ENCODE peak calls at places on chromosomes 11 and 22, in six cellular contexts. H, T, J, F, V and U are unnamed samples.

GRCh38 chr22:28856095-28856455 is 27.3 kb upstream of the ZNRF3 start:
- DNase-seq in J (no peak), T (no peak), V (no peak), H (no peak), F (no peak), U (no peak)

GRCh38 chr11:134482865-134483264 is 70.8 kb upstream of the B3GAT1 start:
- DNase-seq in V (no peak), J (no peak), F (no peak), H (no peak), T (no peak), U (no peak)

GRCh38 chr11:101453682-101454081 is 130.1 kb downstream of the TRPC6 start:
- DNase-seq in V (no peak), J (no peak), T (no peak), F (no peak), H (no peak), U (no peak)

GRCh38 chr11:12449961-12450715 is 72.8 kb downstream of the PARVA start:
- DNase-seq in J (no peak), H (no peak), F (no peak), V (no peak), T (no peak), U (no peak)

GRCh38 chr11:128207861-128208321 is 379.5 kb downstream of the ETS1 start:
- DNase-seq in J (no peak), F (no peak), H (no peak), T (no peak), V (no peak), U (no peak)

GRCh38 chr11:28169816-28170215 is 61.6 kb downstream of the METTL15 start:
- DNase-seq in F (no peak), T (no peak), J (no peak), V (no peak), H (no peak), U (no peak)

GRCh38 chr11:72700026-72700610 is 25.9 kb upstream of the PDE2A start:
- DNase-seq in F (no peak), H (no peak), T (no peak), J (no peak), V (no peak), U (no peak)

GRCh38 chr22:36027579-36027959 is 1.1 kb downstream of the RBFOX2 start:
- DNase-seq in F (no peak), H (no peak), J (no peak), T (no peak), V (no peak), U (no peak)

GRCh38 chr11:368414-369335 is 624 bp upstream of the B4GALNT4 start:
- DNase-seq in J (peak), T (peak), H (peak), F (no peak), V (no peak), U (no peak)

GRCh38 chr11:102527701-102528100 is 2.8 kb downstream of the MMP7 start:
- DNase-seq in F (no peak), J (no peak), V (no peak), T (no peak), H (no peak), U (no peak)

GRCh38 chr11:92104349-92104748 is 120.3 kb upstream of the FAT3 start:
- DNase-seq in F (no peak), T (no peak), V (no peak), J (no peak), H (no peak), U (no peak)

GRCh38 chr22:45554040-45554406 is 51.3 kb downstream of the FBLN1 start:
- DNase-seq in F (no peak), T (no peak), V (no peak), H (peak), J (no peak), U (no peak)

GRCh38 chr22:44940121-44940520 is 69.7 kb downstream of the PHF21B start:
- DNase-seq in J (no peak), V (no peak), F (no peak), H (no peak), T (no peak), U (no peak)

GRCh38 chr11:133947298-133947905 is 9.4 kb downstream of the IGSF9B start:
- DNase-seq in F (no peak), J (peak), V (no peak), H (peak), T (no peak), U (peak)

GRCh38 chr11:106063009-106063408 is 14.1 kb downstream of the KBTBD3 start:
- DNase-seq in T (no peak), F (no peak), V (no peak), H (no peak), J (no peak), U (no peak)

GRCh38 chr11:130180491-130180890 is 20.9 kb downstream of the ST14 start:
- DNase-seq in J (no peak), V (no peak), F (no peak), H (no peak), T (no peak), U (no peak)

GRCh38 chr11:17724020-17724908 is 4.9 kb downstream of the MYOD1 start:
- DNase-seq in H (no peak), V (no peak), J (no peak), T (no peak), F (no peak), U (no peak)

GRCh38 chr11:128341280-128341679 is 246.1 kb downstream of the ETS1 start:
- DNase-seq in V (no peak), T (no peak), J (no peak), H (no peak), F (no peak), U (no peak)

GRCh38 chr11:75722669-75723042 is 5.0 kb downstream of the MOGAT2 start:
- DNase-seq in J (no peak), H (no peak), V (no peak), T (no peak), F (no peak), U (no peak)

GRCh38 chr11:73262851-73263495 is 9.2 kb upstream of the P2RY6 start:
- DNase-seq in H (no peak), F (no peak), T (no peak), V (no peak), J (no peak), U (no peak)

GRCh38 chr11:110979696-110980095 is 265.8 kb upstream of the POU2AF2 start:
- DNase-seq in V (no peak), F (no peak), T (no peak), H (no peak), J (no peak), U (no peak)

GRCh38 chr22:17057959-17058814 is 26.6 kb upstream of the IL17RA start:
- DNase-seq in V (no peak), J (peak), F (peak), H (peak), T (peak), U (peak)

GRCh38 chr11:2742201-2742600 is 42.4 kb upstream of the KCNQ1OT1 start:
- DNase-seq in T (no peak), J (no peak), F (no peak), H (no peak), V (no peak), U (no peak)

GRCh38 chr11:39021542-39021941 is 2423.5 kb upstream of the RAG2 start:
- DNase-seq in V (no peak), J (no peak), F (no peak), H (no peak), T (no peak), U (no peak)

DNA sequence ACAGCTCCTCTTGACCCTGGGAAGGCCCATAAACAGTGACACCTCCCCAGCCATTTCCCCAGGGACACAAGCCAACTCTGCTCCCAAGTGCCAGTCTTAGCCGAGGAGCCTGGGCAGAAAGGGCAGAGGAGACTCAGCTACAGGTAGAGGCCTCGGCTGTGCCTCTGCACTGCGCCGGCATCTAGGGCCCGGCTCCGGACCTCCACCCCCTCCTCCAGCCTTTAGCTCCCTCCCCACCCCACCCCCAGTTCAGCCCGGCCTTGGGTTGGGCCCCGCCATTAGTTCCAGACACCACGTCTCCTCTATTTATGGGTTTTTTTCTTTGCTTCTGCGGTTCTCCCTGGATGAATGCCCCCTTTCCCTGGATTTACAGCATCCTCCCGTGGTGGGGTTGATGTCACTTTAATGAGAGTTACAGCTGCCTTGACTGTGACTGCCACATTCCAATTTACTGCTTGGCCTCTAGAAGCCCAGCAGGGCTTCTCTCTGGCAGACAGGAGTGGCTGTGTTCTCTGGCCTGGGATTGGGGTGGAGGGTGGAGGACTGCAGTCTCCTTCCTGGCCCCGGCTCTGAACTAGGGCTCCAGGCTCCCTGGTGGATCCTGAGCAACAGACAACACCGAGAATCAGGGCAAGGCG is 13.5 kb upstream of the OAF start:
- DNase-seq in H (no peak), J (peak), F (no peak), T (no peak), V (no peak), U (no peak)
- TF ChIP-seq POLR2A in H (no peak), J (no peak), F (no peak), T (no peak), V (no peak), U (no peak)

GRCh38 chr22:38755155-38755910 is 465 bp downstream of the SUN2 start:
- DNase-seq in V (no peak), H (peak), F (no peak), T (no peak), J (peak), U (peak)
- TF ChIP-seq POLR2AphosphoS5 in V (no peak), H (no peak), F (no peak), T (no peak), J (peak), U (no peak)

DNA sequence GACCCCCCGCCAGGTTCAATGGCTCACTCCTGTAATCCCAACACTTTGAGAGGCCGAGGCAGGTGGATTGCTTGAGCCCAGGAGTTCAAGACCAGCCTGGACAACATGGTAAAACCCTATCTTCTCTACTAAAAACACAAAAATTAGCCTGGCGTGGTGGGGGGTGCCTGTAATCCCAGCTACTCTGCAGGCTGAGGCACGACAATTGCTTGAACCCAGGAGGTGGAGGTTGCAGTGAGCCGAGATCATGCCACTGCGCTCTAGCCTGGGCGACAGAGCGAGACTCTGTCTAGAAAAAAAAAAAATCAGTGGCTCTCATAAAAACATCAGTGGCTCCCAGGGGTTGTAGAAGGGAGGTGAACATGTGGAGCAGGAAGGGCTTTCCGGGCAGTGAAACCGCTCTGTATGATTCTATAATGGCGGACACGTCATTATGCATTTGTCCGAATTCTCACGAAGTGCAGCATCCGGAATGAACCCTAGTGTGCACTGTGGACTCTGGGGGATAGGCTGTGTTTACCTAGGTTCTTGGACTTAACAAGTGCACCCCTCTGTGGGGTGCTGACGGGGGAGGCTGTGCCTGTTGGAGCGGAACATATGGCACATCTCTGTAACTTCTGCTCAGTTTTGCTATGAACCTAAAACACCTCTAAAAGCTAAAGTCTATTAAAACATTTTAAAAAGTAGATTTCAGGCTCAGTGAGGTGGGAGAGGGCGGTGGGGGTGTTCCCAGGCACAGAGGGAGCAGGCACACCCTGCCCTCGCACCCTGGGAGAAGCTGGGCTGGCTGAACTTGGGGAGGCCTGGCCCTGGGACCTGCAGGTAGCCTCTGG is 49.1 kb upstream of the SEPTIN5 start:
- DNase-seq in J (no peak), V (no peak), T (no peak), H (peak), F (no peak), U (no peak)
- TF ChIP-seq TAF1 in J (no peak), V (no peak), T (no peak), H (no peak), F (no peak), U (no peak)

GRCh38 chr11:124673333-124674167 is at the start of the genes SIAE and SPA17:
- DNase-seq in J (peak), T (peak), H (peak), V (peak), F (peak), U (peak)
- TF ChIP-seq POLR2A in J (peak), T (no peak), H (peak), V (peak), F (peak), U (peak)

GRCh38 chr22:22097727-22098228 is 115.2 kb upstream of the TOP3B start:
- DNase-seq in T (no peak), H (no peak), J (no peak), V (no peak), F (no peak), U (no peak)
- TF ChIP-seq POLR2AphosphoS5 in T (no peak), H (no peak), J (no peak), V (no peak), F (no peak), U (no peak)

DNA sequence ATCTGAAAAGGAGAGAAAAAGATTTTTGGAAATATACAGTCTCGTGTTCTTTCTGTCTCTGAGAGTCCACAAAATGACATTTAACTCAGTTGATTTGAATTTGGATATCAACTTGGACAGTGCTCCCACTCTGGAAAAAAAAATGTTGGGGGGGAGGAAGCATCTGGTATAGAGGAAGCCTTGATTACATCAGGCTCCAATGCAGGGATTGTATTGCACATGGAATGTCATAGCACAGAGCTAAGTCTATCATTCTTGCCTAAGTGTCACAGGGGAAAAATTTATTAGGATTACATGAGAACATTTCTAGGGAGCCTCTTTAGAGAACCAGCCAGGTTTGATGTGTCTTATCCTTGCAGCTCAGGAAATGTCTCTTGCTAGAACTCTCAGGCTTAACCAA is 23.0 kb downstream of the MS4A6A start:
- DNase-seq in H (no peak), F (no peak), T (no peak), J (no peak), V (no peak), U (no peak)
- TF ChIP-seq TAF1 in H (no peak), F (no peak), T (no peak), J (no peak), V (no peak), U (no peak)

GRCh38 chr11:113201055-113201818 is 113.1 kb upstream of the TTC12 start:
- DNase-seq in H (no peak), T (no peak), J (no peak), F (no peak), V (no peak), U (no peak)

GRCh38 chr11:113202431-113202830 is 112.0 kb upstream of the TTC12 start:
- DNase-seq in F (no peak), V (no peak), T (no peak), J (no peak), H (no peak), U (no peak)

GRCh38 chr11:113203332-113203731 is 111.1 kb upstream of the TTC12 start:
- DNase-seq in H (no peak), F (no peak), J (no peak), T (no peak), V (no peak), U (no peak)

GRCh38 chr11:113198907-113199660 is 115.3 kb upstream of the TTC12 start:
- DNase-seq in F (no peak), H (no peak), J (no peak), V (no peak), T (no peak), U (no peak)

DNA sequence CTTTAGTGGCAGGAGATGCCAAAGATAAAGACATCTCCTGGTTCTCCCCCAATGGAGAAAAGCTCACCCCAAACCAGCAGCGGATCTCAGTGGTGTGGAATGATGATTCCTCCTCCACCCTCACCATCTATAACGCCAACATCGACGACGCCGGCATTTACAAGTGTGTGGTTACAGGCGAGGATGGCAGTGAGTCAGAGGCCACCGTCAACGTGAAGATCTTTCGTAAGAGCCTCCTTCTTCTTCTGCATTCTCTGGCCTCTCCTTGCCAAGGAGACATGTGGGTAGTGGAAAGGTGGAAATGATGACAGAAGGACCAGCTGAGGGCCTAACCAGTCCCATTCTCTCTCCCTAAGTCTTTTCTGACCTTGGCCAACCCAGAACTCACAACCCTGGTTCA is 110.1 kb upstream of the TTC12 start:
- DNase-seq in F (no peak), T (no peak), J (no peak), H (no peak), V (no peak), U (no peak)
- TF ChIP-seq POLR2A in F (no peak), T (no peak), J (no peak), H (no peak), V (no peak), U (no peak)

GRCh38 chr11:26229270-26229669 is 102.7 kb upstream of the ANO3 start:
- DNase-seq in H (no peak), F (no peak), J (no peak), T (no peak), V (no peak), U (no peak)
- TF ChIP-seq POLR2AphosphoS5 in H (no peak), F (no peak), J (no peak), T (no peak), V (no peak), U (no peak)